ENCODE peak calls at places on chromosome 2, in eight cellular contexts. Q is left ventricle myocardium inferior; S is GM12864; I is heart right ventricle; Z is stomach; Y is endothelial cell; P is CD8-positive, alpha-beta T cell; X is spleen. V is an unnamed sample.

GRCh38 chr2:3460161-3460560 is 59.2 kb downstream of the ADI1 start:
- DNase-seq in S (no peak), I (no peak), Y (no peak), Z (peak), X (no peak), Q (no peak), P (no peak), V (no peak)

GRCh38 chr2:11543337-11544216 is 9.7 kb downstream of the GREB1 start:
- DNase-seq in Z (no peak), S (no peak), P (no peak), Y (no peak), X (no peak), I (no peak), Q (no peak), V (peak)

GRCh38 chr2:71460595-71461303 is 7.4 kb downstream of the DYSF start:
- DNase-seq in X (no peak), Q (no peak), I (no peak), Y (no peak), S (no peak), P (no peak), Z (no peak), V (no peak)

GRCh38 chr2:200741468-200742202 is 70.1 kb upstream of the BZW1 start:
- DNase-seq in Y (no peak), Q (no peak), X (no peak), Z (peak), I (no peak), S (no peak), P (no peak), V (no peak)

GRCh38 chr2:101805146-101806088 is 107.9 kb downstream of the MAP4K4 start:
- DNase-seq in I (no peak), S (no peak), Y (no peak), Z (no peak), P (no peak), X (no peak), Q (no peak), V (no peak)

GRCh38 chr2:240451108-240451611 is 15.7 kb downstream of the GPC1 start:
- DNase-seq in X (peak), Y (no peak), I (no peak), Q (peak), Z (no peak), P (no peak), S (no peak), V (no peak)

GRCh38 chr2:19043893-19044292 is 314.5 kb downstream of the OSR1 start:
- DNase-seq in Z (peak), X (no peak), S (no peak), P (no peak), Y (no peak), Q (no peak), I (no peak), V (no peak)

GRCh38 chr2:62014102-62014501 is 108.6 kb downstream of the COMMD1 start:
- DNase-seq in X (no peak), Y (no peak), P (no peak), S (no peak), I (peak), Q (peak), Z (peak), V (no peak)

GRCh38 chr2:122300758-122301157 is 545.3 kb downstream of the TSN start:
- DNase-seq in S (no peak), X (no peak), Q (no peak), P (no peak), Z (no peak), I (no peak), Y (no peak), V (no peak)
- TF ChIP-seq CTCF in S (peak), X (no peak), Q (no peak), P (no peak), Z (no peak), I (no peak), Y (no peak), V (no peak)

GRCh38 chr2:235513984-235514626 is 20.3 kb downstream of the AGAP1 start:
- DNase-seq in S (no peak), Y (no peak), P (no peak), Q (no peak), Z (no peak), X (no peak), I (no peak), V (no peak)

GRCh38 chr2:235515821-235516220 is 22.0 kb downstream of the AGAP1 start:
- DNase-seq in S (no peak), X (no peak), Z (no peak), P (no peak), Q (no peak), I (no peak), Y (no peak), V (no peak)

GRCh38 chr2:235515364-235515742 is 21.5 kb downstream of the AGAP1 start:
- DNase-seq in Z (no peak), I (no peak), Y (no peak), S (no peak), X (peak), Q (no peak), P (no peak), V (no peak)

GRCh38 chr2:235516257-235516656 is 22.4 kb downstream of the AGAP1 start:
- DNase-seq in S (no peak), Z (no peak), Q (no peak), I (no peak), P (no peak), X (no peak), Y (no peak), V (no peak)

GRCh38 chr2:235514627-235515363 is 21.0 kb downstream of the AGAP1 start:
- DNase-seq in S (no peak), X (no peak), Z (no peak), P (no peak), Y (no peak), Q (no peak), I (no peak), V (no peak)
- TF ChIP-seq CTCF in S (peak), X (no peak), Z (peak), P (no peak), Y (no peak), Q (no peak), I (no peak), V (no peak)

GRCh38 chr2:239193426-239193825 is 207.4 kb downstream of the HDAC4 start:
- DNase-seq in Z (peak), Q (no peak), S (no peak), X (no peak), Y (no peak), I (peak), P (no peak), V (peak)

GRCh38 chr2:239192975-239193374 is 207.8 kb downstream of the HDAC4 start:
- DNase-seq in S (no peak), P (no peak), Z (no peak), X (no peak), I (peak), Q (no peak), Y (no peak), V (no peak)

GRCh38 chr2:239195318-239195871 is 205.4 kb downstream of the HDAC4 start:
- DNase-seq in X (no peak), Z (peak), S (no peak), I (peak), Q (no peak), Y (no peak), P (no peak), V (peak)

GRCh38 chr2:239194731-239195317 is 206.0 kb downstream of the HDAC4 start:
- DNase-seq in Z (peak), S (no peak), P (no peak), Y (no peak), I (peak), Q (no peak), X (no peak), V (peak)

GRCh38 chr2:239193925-239194687 is 206.7 kb downstream of the HDAC4 start:
- DNase-seq in Z (peak), X (no peak), S (no peak), P (no peak), Q (no peak), Y (no peak), I (peak), V (peak)
- TF ChIP-seq CTCF in Z (no peak), X (no peak), S (no peak), P (no peak), Q (no peak), Y (no peak), I (no peak), V (no peak)

DNA sequence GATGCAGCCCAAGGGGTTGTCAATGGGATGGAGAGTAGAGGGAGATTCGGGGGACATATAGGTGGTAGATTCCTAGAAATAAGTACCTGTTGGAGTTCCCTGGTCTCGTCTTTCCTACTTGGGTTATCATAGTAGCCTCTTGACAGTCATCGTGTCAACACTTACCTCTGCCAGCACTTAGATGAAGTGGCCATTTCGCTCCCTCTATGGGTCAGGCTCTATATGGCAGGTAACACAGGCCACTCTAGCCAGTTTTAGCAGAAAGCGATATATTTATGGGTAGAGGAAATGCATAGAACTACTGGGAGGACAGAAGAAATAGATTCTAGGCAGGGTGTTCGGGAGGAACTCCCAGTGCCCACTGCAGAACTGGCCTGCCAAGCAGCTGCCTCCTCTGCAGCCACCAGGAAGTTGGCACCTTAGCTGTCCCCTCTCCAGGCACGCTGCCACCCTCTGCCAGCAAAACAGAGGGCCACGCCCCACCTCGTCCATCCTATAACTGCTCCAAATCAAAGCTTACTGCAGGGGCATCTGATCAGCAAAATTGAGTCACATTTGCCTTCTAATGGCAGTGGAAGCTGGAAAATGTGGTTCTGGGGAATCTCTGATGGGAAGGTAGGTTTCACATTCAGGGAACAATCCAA is 181.3 kb downstream of the INSIG2 start:
- DNase-seq in Z (no peak), S (no peak), X (no peak), I (no peak), Y (no peak), P (no peak), Q (no peak), V (peak)
- TF ChIP-seq CTCF in Z (no peak), S (peak), X (no peak), I (no peak), Y (peak), P (no peak), Q (no peak), V (no peak)

DNA sequence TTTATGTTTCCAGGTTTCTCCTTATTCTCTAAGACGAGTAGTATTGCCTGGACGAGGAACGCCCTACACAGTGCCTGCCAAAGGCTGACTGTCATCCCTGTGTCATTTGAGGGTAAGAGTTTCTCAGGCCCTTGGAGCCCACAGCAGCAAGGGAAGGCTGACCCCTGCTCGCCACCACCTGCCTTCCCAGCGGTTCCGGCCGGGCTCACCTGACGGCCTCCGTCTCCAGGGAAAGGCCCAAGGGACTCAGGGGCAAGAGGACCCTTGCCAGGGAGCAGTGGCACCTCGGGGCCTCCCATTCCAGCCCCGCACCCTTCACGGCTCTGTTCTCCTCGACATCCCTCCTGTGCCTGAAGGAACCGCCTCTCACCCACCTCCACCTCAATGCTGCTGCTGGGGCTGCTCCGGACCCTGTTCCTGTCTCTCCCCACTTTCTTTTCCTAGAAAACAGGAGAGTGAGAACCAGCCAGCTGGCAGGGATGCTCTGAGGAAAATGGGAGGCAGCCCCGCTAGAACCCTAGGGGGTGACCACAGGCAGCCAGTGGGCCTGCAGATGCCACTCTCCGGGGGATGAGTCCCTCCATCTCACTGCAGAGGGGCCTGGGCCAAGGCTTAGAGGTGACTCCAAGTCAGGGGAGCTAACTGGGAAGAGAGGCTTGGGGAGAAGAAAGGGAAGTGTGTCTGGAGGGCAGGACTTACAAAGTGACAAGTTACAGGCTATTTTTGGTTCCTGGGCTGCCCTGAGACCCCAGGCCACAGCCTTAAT is 1.8 kb downstream of the LIMS2 start:
- DNase-seq in I (no peak), Q (no peak), Y (no peak), X (no peak), P (no peak), S (no peak), Z (peak), V (peak)
- TF ChIP-seq CTCF in I (no peak), Q (no peak), Y (no peak), X (no peak), P (no peak), S (no peak), Z (no peak), V (no peak)

V was measured in osteocyte.